ENCODE peak calls at places on chromosomes 3 and 15, in nine cellular contexts. One of them, this sample, is unnamed.

GRCh38 chr3:129936757-129937156 is 37.8 kb upstream of the TRH start:
- DNase-seq in RWPE2: no peak
- DNase-seq in PC-3: peak; percentile 30
- DNase-seq in iPS DF 6.9: no peak
- DNase-seq in lower lobe of right lung: no peak
- DNase-seq in tibial artery: no peak
- DNase-seq in fibroblast of lung: peak; percentile 92
- DNase-seq in GM23248: peak; percentile 72
- DNase-seq in HCT116: no peak
- DNase-seq in this sample: no peak

GRCh38 chr3:123792473-123793201 is 91.5 kb downstream of the MYLK start:
- DNase-seq in RWPE2: no peak
- DNase-seq in PC-3: peak; percentile 81
- DNase-seq in iPS DF 6.9: no peak
- DNase-seq in lower lobe of right lung: no peak
- DNase-seq in tibial artery: no peak
- DNase-seq in fibroblast of lung: peak; percentile 69
- DNase-seq in GM23248: peak; percentile 32
- DNase-seq in HCT116: no peak
- DNase-seq in this sample: no peak

GRCh38 chr3:181555681-181556080 is 156.0 kb upstream of the SOX2 start:
- DNase-seq in RWPE2: no peak
- DNase-seq in PC-3: no peak
- DNase-seq in iPS DF 6.9: no peak
- DNase-seq in lower lobe of right lung: no peak
- DNase-seq in tibial artery: no peak
- DNase-seq in fibroblast of lung: no peak
- DNase-seq in GM23248: no peak
- DNase-seq in HCT116: no peak
- DNase-seq in this sample: no peak

GRCh38 chr3:25895443-25895842 is 105.6 kb downstream of the OXSM start:
- DNase-seq in RWPE2: no peak
- DNase-seq in PC-3: peak; percentile 31
- DNase-seq in iPS DF 6.9: no peak
- DNase-seq in lower lobe of right lung: no peak
- DNase-seq in tibial artery: no peak
- DNase-seq in fibroblast of lung: peak; percentile 81
- DNase-seq in GM23248: peak; percentile 37
- DNase-seq in HCT116: no peak
- DNase-seq in this sample: no peak

GRCh38 chr15:85047271-85047948 is 65.8 kb downstream of the PDE8A start:
- DNase-seq in RWPE2: no peak
- DNase-seq in PC-3: peak; percentile 90
- DNase-seq in iPS DF 6.9: no peak
- DNase-seq in lower lobe of right lung: no peak
- DNase-seq in tibial artery: no peak
- DNase-seq in fibroblast of lung: peak; percentile 96
- DNase-seq in GM23248: peak; percentile 80
- DNase-seq in HCT116: no peak
- DNase-seq in this sample: no peak

GRCh38 chr15:74901612-74902063 is 5.0 kb downstream of the FAM219B start:
- DNase-seq in RWPE2: no peak
- DNase-seq in PC-3: peak; percentile 86
- DNase-seq in iPS DF 6.9: no peak
- DNase-seq in lower lobe of right lung: peak; percentile 57
- DNase-seq in tibial artery: peak; percentile 35
- DNase-seq in fibroblast of lung: no peak
- DNase-seq in GM23248: peak; percentile 59
- DNase-seq in HCT116: no peak
- DNase-seq in this sample: no peak

GRCh38 chr15:85457392-85457968 is 77.1 kb downstream of the AKAP13 start:
- DNase-seq in RWPE2: no peak
- DNase-seq in PC-3: peak; percentile 18
- DNase-seq in iPS DF 6.9: no peak
- DNase-seq in lower lobe of right lung: no peak
- DNase-seq in tibial artery: no peak
- DNase-seq in fibroblast of lung: no peak
- DNase-seq in GM23248: no peak
- DNase-seq in HCT116: no peak
- DNase-seq in this sample: no peak

GRCh38 chr3:113287111-113287817 is 75.9 kb downstream of the BOC start:
- DNase-seq in RWPE2: no peak
- DNase-seq in PC-3: peak; percentile 92
- DNase-seq in iPS DF 6.9: no peak
- DNase-seq in lower lobe of right lung: no peak
- DNase-seq in tibial artery: no peak
- DNase-seq in fibroblast of lung: peak; percentile 79
- DNase-seq in GM23248: peak; percentile 88
- DNase-seq in HCT116: peak; percentile 21
- DNase-seq in this sample: no peak

GRCh38 chr3:155995525-155996370 is 124.6 kb upstream of the KCNAB1 start:
- DNase-seq in RWPE2: no peak
- DNase-seq in PC-3: peak; percentile 67
- DNase-seq in iPS DF 6.9: no peak
- DNase-seq in lower lobe of right lung: no peak
- DNase-seq in tibial artery: no peak
- DNase-seq in fibroblast of lung: peak; percentile 58
- DNase-seq in GM23248: peak; percentile 66
- DNase-seq in HCT116: peak; percentile 54
- DNase-seq in this sample: no peak

GRCh38 chr3:142944346-142944745 is 19.1 kb downstream of the PAQR9 start:
- DNase-seq in RWPE2: no peak
- DNase-seq in PC-3: no peak
- DNase-seq in iPS DF 6.9: no peak
- DNase-seq in lower lobe of right lung: no peak
- DNase-seq in tibial artery: no peak
- DNase-seq in fibroblast of lung: no peak
- DNase-seq in GM23248: no peak
- DNase-seq in HCT116: no peak
- DNase-seq in this sample: no peak

GRCh38 chr3:135325726-135326245 is 530.7 kb downstream of the EPHB1 start:
- DNase-seq in RWPE2: no peak
- DNase-seq in PC-3: no peak
- DNase-seq in iPS DF 6.9: no peak
- DNase-seq in lower lobe of right lung: no peak
- DNase-seq in tibial artery: no peak
- DNase-seq in fibroblast of lung: no peak
- DNase-seq in GM23248: no peak
- DNase-seq in HCT116: no peak
- DNase-seq in this sample: no peak

GRCh38 chr3:59425942-59426341 is 376.1 kb upstream of the CFAP20DC start:
- DNase-seq in RWPE2: no peak
- DNase-seq in PC-3: no peak
- DNase-seq in iPS DF 6.9: no peak
- DNase-seq in lower lobe of right lung: no peak
- DNase-seq in tibial artery: no peak
- DNase-seq in fibroblast of lung: peak; percentile 20
- DNase-seq in GM23248: no peak
- DNase-seq in HCT116: no peak
- DNase-seq in this sample: no peak

GRCh38 chr15:31228980-31229826 is 97.4 kb upstream of the KLF13 start:
- DNase-seq in RWPE2: peak; percentile 55
- DNase-seq in PC-3: no peak
- DNase-seq in iPS DF 6.9: no peak
- DNase-seq in lower lobe of right lung: peak; percentile 74
- DNase-seq in tibial artery: no peak
- DNase-seq in fibroblast of lung: no peak
- DNase-seq in GM23248: peak; percentile 22
- DNase-seq in HCT116: no peak
- DNase-seq in this sample: no peak

GRCh38 chr15:27036210-27036609 is 65.2 kb downstream of the GABRG3 start:
- DNase-seq in RWPE2: no peak
- DNase-seq in PC-3: no peak
- DNase-seq in iPS DF 6.9: no peak
- DNase-seq in lower lobe of right lung: no peak
- DNase-seq in tibial artery: no peak
- DNase-seq in fibroblast of lung: no peak
- DNase-seq in GM23248: no peak
- DNase-seq in HCT116: no peak
- DNase-seq in this sample: no peak

GRCh38 chr3:25831578-25831977 is 41.7 kb downstream of the OXSM start:
- DNase-seq in RWPE2: no peak
- DNase-seq in PC-3: peak; percentile 46
- DNase-seq in iPS DF 6.9: no peak
- DNase-seq in lower lobe of right lung: no peak
- DNase-seq in tibial artery: no peak
- DNase-seq in fibroblast of lung: peak; percentile 36
- DNase-seq in GM23248: peak; percentile 52
- DNase-seq in HCT116: peak; percentile 31
- DNase-seq in this sample: no peak

GRCh38 chr3:138442433-138442832 is 8.0 kb downstream of the ESYT3 start:
- DNase-seq in RWPE2: no peak
- DNase-seq in PC-3: peak; percentile 67
- DNase-seq in iPS DF 6.9: no peak
- DNase-seq in lower lobe of right lung: no peak
- DNase-seq in tibial artery: no peak
- DNase-seq in fibroblast of lung: peak; percentile 76
- DNase-seq in GM23248: peak; percentile 89
- DNase-seq in HCT116: peak; percentile 60
- DNase-seq in this sample: peak; percentile 22

GRCh38 chr3:45848392-45848791 is 6.5 kb upstream of the LZTFL1 start:
- DNase-seq in RWPE2: no peak
- DNase-seq in PC-3: no peak
- DNase-seq in iPS DF 6.9: no peak
- DNase-seq in lower lobe of right lung: no peak
- DNase-seq in tibial artery: no peak
- DNase-seq in fibroblast of lung: no peak
- DNase-seq in GM23248: no peak
- DNase-seq in HCT116: no peak
- DNase-seq in this sample: no peak

DNA sequence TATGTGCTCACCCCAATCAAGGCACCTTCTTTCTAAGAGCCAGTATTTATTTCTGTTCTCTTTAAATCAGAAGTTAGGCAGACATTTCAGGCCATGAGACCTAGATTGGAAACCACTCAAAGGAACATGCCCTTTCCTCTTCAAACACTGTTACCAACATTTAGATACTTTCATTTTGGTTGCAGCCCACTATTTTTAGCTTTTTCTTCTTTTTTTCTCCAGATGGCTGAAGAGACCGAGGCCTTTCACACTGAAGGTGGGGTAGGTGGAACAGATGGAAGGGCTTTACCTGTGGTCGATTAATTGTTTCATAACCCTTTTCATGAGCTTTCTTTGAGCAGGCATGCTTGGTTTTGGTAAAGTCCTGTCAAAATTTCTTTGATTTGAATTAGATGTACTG is 10.9 kb upstream of the LZTFL1 start:
- DNase-seq in RWPE2: no peak
- DNase-seq in PC-3: no peak
- DNase-seq in iPS DF 6.9: no peak
- DNase-seq in lower lobe of right lung: no peak
- DNase-seq in tibial artery: no peak
- DNase-seq in fibroblast of lung: no peak
- DNase-seq in GM23248: no peak
- DNase-seq in HCT116: no peak
- DNase-seq in this sample: no peak
- H3K27me3 ChIP-seq in RWPE2: peaks cover 28% of the 10 kb centered on the region
- H3K27me3 ChIP-seq in PC-3: peaks cover 22% of the 10 kb centered on the region
- H3K27me3 ChIP-seq in iPS DF 6.9: no peaks in the 10 kb centered on the region
- H3K27me3 ChIP-seq in lower lobe of right lung: no peaks in the 10 kb centered on the region
- H3K27me3 ChIP-seq in tibial artery: no peaks in the 10 kb centered on the region
- H3K27me3 ChIP-seq in fibroblast of lung: peaks cover 17% of the 10 kb centered on the region
- H3K27me3 ChIP-seq in GM23248: peaks cover 48% of the 10 kb centered on the region
- H3K27me3 ChIP-seq in HCT116: peaks cover 5% of the 10 kb centered on the region
- H3K27me3 ChIP-seq in this sample: peaks cover 2% of the 10 kb centered on the region

DNA sequence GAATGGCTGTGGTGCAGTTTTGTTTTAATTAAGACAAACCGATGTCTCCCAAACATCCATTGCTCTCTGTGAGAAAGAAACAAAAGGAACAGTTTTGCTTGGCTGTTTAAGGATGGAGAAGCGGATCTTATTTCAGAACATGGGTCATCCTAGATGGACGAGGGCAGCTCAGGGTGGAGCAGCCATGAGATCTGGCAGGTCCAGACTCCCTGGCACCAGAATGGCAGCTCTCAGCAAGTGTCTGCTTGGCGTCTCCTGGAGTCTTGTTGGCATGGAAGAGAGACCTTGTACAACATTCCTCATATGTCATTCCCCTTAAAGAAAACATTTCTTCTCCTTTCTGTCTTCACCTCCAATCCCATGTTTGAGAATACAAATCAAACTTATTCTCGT is 93.8 kb downstream of the ADAMTSL3 start:
- DNase-seq in RWPE2: no peak
- DNase-seq in PC-3: no peak
- DNase-seq in iPS DF 6.9: no peak
- DNase-seq in lower lobe of right lung: no peak
- DNase-seq in tibial artery: no peak
- DNase-seq in fibroblast of lung: no peak
- DNase-seq in GM23248: no peak
- DNase-seq in HCT116: no peak
- DNase-seq in this sample: no peak
- H3K27ac ChIP-seq in RWPE2: no peak overlapping the region
- H3K27ac ChIP-seq in PC-3: peak overlapping the region; percentile 98
- H3K27ac ChIP-seq in iPS DF 6.9: no peak overlapping the region
- H3K27ac ChIP-seq in lower lobe of right lung: no peak overlapping the region
- H3K27ac ChIP-seq in tibial artery: peak overlapping the region; percentile 76
- H3K27ac ChIP-seq in fibroblast of lung: no peak overlapping the region
- H3K27ac ChIP-seq in GM23248: no peak overlapping the region
- H3K27ac ChIP-seq in HCT116: no peak overlapping the region
- H3K27ac ChIP-seq in this sample: peak overlapping the region; percentile 89

DNA sequence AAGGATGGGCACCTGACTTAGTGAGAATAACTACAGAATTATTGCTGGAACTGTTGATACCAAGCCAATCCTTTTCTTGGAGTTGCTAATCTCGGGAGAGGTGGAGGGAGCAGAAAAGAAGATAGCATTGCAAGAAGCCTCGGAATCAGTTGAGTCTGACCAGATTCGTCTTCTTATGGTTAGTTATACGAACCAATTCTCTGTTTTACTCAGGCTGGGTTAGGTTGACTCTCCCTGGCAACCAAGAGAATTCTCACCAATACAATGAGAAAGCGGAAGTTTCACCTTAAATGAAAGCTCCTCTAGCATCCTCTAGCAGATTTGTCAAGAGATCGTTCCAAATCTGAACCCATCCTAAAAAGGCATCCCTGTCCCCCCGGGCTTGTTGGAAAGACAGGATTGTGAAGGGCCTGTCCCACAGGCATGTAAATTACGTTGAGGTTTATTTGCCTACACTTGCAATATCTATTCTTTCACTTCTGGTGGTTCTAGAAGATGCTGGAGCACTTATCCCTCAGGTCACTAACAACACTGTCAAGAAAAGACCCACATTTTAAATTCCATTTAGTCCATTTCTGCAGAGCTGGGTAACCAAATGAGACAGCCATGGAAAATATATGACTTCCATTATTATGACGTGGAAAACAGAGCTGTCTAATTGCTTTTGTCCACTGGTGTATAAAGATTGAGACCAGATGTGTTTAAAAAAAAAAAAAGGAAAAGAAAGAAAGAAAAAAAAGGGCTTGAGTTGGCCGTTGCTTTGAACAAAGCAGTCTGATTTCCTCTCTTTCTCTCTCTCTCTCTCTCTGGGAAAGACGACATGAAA is 43.3 kb upstream of the UBE2E1 start:
- DNase-seq in RWPE2: no peak
- DNase-seq in PC-3: no peak
- DNase-seq in iPS DF 6.9: no peak
- DNase-seq in lower lobe of right lung: no peak
- DNase-seq in tibial artery: no peak
- DNase-seq in fibroblast of lung: peak; percentile 63
- DNase-seq in GM23248: peak; percentile 44
- DNase-seq in HCT116: no peak
- DNase-seq in this sample: no peak
- H3K4me1 ChIP-seq in RWPE2: no peaks in the 10 kb centered on the region
- H3K4me1 ChIP-seq in PC-3: no peaks in the 10 kb centered on the region
- H3K4me1 ChIP-seq in iPS DF 6.9: peaks cover 3% of the 10 kb centered on the region
- H3K4me1 ChIP-seq in lower lobe of right lung: peaks cover 5% of the 10 kb centered on the region
- H3K4me1 ChIP-seq in tibial artery: no peaks in the 10 kb centered on the region
- H3K4me1 ChIP-seq in fibroblast of lung: peaks cover 2% of the 10 kb centered on the region
- H3K4me1 ChIP-seq in GM23248: peaks cover 10% of the 10 kb centered on the region
- H3K4me1 ChIP-seq in HCT116: no peaks in the 10 kb centered on the region
- H3K4me1 ChIP-seq in this sample: no peaks in the 10 kb centered on the region

GRCh38 chr3:185498503-185499396 is at the start of gene TMEM41A:
- DNase-seq in RWPE2: peak; percentile 89
- DNase-seq in PC-3: peak; percentile 93
- DNase-seq in iPS DF 6.9: peak; percentile 68
- DNase-seq in lower lobe of right lung: peak; percentile 95
- DNase-seq in tibial artery: peak; percentile 92
- DNase-seq in fibroblast of lung: peak; percentile 86
- DNase-seq in GM23248: peak; percentile 96
- DNase-seq in HCT116: peak; percentile 73
- DNase-seq in this sample: peak; percentile 96
- H3K27me3 ChIP-seq in RWPE2: no peaks in the 10 kb centered on the region
- H3K27me3 ChIP-seq in PC-3: no peaks in the 10 kb centered on the region
- H3K27me3 ChIP-seq in iPS DF 6.9: no peaks in the 10 kb centered on the region
- H3K27me3 ChIP-seq in lower lobe of right lung: no peaks in the 10 kb centered on the region
- H3K27me3 ChIP-seq in tibial artery: no peaks in the 10 kb centered on the region
- H3K27me3 ChIP-seq in fibroblast of lung: no peaks in the 10 kb centered on the region
- H3K27me3 ChIP-seq in GM23248: no peaks in the 10 kb centered on the region
- H3K27me3 ChIP-seq in HCT116: no peaks in the 10 kb centered on the region
- H3K27me3 ChIP-seq in this sample: no peaks in the 10 kb centered on the region